ENCODE peak calls at places on chromosomes 2 and 18, in six cellular contexts. F is AG10803; O is D721Med; Q is mucosa of gallbladder; M is activated CD4-positive, alpha-beta T cell treated with anti-CD3 and anti-CD28 coated beads, Interleukin-2, amount 50 U/mL, for 4 hours; Z is astrocyte of the hippocampus. L is an unnamed sample.

GRCh38 chr2:65018141-65018582 is 29.0 kb downstream of the SLC1A4 start:
- DNase-seq in F (no peak), O (no peak), Q (no peak), M (no peak), Z (no peak), L (no peak)

GRCh38 chr2:96091141-96091710 is 25.1 kb downstream of the ADRA2B start:
- DNase-seq in F (no peak), O (no peak), Q (peak; percentile 72), M (no peak), Z (no peak), L (no peak)

GRCh38 chr18:11407900-11408299 is 201.5 kb upstream of the SLC35G4 start:
- DNase-seq in F (peak; percentile 88), O (no peak), Q (no peak), M (no peak), Z (peak; percentile 17), L (no peak)

GRCh38 chr2:142112648-142113278 is 18.1 kb downstream of the LRP1B start:
- DNase-seq in F (peak; percentile 64), O (no peak), Q (no peak), M (no peak), Z (peak; percentile 92), L (no peak)

GRCh38 chr2:114038710-114039109 is 148.8 kb downstream of the ACTR3 start:
- DNase-seq in F (no peak), O (no peak), Q (no peak), M (no peak), Z (no peak), L (no peak)

GRCh38 chr2:27860111-27860510 is 30.1 kb downstream of the RBKS start:
- DNase-seq in F (peak; percentile 84), O (no peak), Q (no peak), M (no peak), Z (peak; percentile 50), L (no peak)

GRCh38 chr2:216548901-216549321 is 50.3 kb downstream of the RPL37A start:
- DNase-seq in F (peak; percentile 68), O (no peak), Q (peak; percentile 62), M (no peak), Z (peak; percentile 61), L (peak; percentile 75)

GRCh38 chr2:240431276-240431662 is 4.2 kb upstream of the GPC1 start:
- DNase-seq in F (no peak), O (no peak), Q (no peak), M (no peak), Z (no peak), L (no peak)

GRCh38 chr18:9109523-9109922 is 7.0 kb downstream of the NDUFV2 start:
- DNase-seq in F (peak; percentile 63), O (no peak), Q (no peak), M (no peak), Z (peak; percentile 32), L (no peak)

GRCh38 chr2:208254871-208255556 is at the start of gene IDH1:
- DNase-seq in F (peak; percentile 89), O (peak; percentile 79), Q (peak; percentile 97), M (peak; percentile 91), Z (peak; percentile 98), L (peak; percentile 99)

GRCh38 chr2:202114798-202115197 is 41.7 kb downstream of the KIAA2012 start:
- DNase-seq in F (peak; percentile 61), O (no peak), Q (no peak), M (no peak), Z (no peak), L (no peak)

GRCh38 chr2:85656468-85656867 is 11.5 kb downstream of the SFTPB start:
- DNase-seq in F (no peak), O (no peak), Q (no peak), M (no peak), Z (no peak), L (no peak)

GRCh38 chr2:86622409-86622877 is 1.2 kb downstream of the RNF103 start:
- DNase-seq in F (peak; percentile 17), O (no peak), Q (peak; percentile 34), M (no peak), Z (peak; percentile 54), L (peak; percentile 73)

GRCh38 chr2:12061317-12061716 is 314.9 kb downstream of the LPIN1 start:
- DNase-seq in F (no peak), O (no peak), Q (no peak), M (no peak), Z (no peak), L (no peak)

GRCh38 chr2:224865016-224865415 is 148.9 kb upstream of the CCDC195 start:
- DNase-seq in F (peak; percentile 68), O (no peak), Q (no peak), M (no peak), Z (peak; percentile 61), L (peak; percentile 51)

GRCh38 chr2:67180841-67181240 is 216.3 kb upstream of the ETAA1 start:
- DNase-seq in F (no peak), O (no peak), Q (no peak), M (no peak), Z (no peak), L (no peak)

GRCh38 chr2:164831887-164832286 is 9.7 kb downstream of the COBLL1 start:
- DNase-seq in F (no peak), O (no peak), Q (no peak), M (no peak), Z (no peak), L (no peak)

GRCh38 chr2:181120625-181121024 is 140.2 kb downstream of the UBE2E3 start:
- DNase-seq in F (peak; percentile 23), O (no peak), Q (no peak), M (no peak), Z (peak; percentile 16), L (no peak)

GRCh38 chr18:73852789-73853188 is 294.8 kb downstream of the FBXO15 start:
- DNase-seq in F (no peak), O (no peak), Q (no peak), M (no peak), Z (no peak), L (no peak)

GRCh38 chr2:157182834-157183396 is 74.6 kb upstream of the GALNT5 start:
- DNase-seq in F (peak; percentile 85), O (no peak), Q (no peak), M (no peak), Z (peak; percentile 46), L (no peak)

GRCh38 chr18:78975282-78975681 is 4.3 kb upstream of the SALL3 start:
- DNase-seq in F (no peak), O (no peak), Q (no peak), M (no peak), Z (no peak), L (peak; percentile 41)

GRCh38 chr18:12606592-12607315 is 51.2 kb downstream of the SPIRE1 start:
- DNase-seq in F (peak; percentile 87), O (no peak), Q (no peak), M (no peak), Z (peak; percentile 62), L (no peak)

L was measured in left kidney.